ENCODE peak calls at places on chromosomes 1 and 21, in four cellular contexts. One of them, this sample, is unnamed.

GRCh38 chr1:81559662-81560350 is 240.9 kb upstream of the ADGRL2 start:
- ATAC-seq in upper lobe of right lung: no peak
- ATAC-seq in gastrocnemius medialis: no peak
- ATAC-seq in PC-3: peak; percentile 55
- ATAC-seq in this sample: no peak

GRCh38 chr1:18110968-18111367 is 3.4 kb downstream of the IGSF21 start:
- ATAC-seq in PC-3: no peak
- ATAC-seq in gastrocnemius medialis: no peak
- ATAC-seq in upper lobe of right lung: no peak
- ATAC-seq in this sample: no peak

GRCh38 chr1:38046333-38046883 is at the start of gene POU3F1:
- ATAC-seq in upper lobe of right lung: no peak
- ATAC-seq in PC-3: no peak
- ATAC-seq in gastrocnemius medialis: peak; percentile 3
- ATAC-seq in this sample: peak; percentile 11

GRCh38 chr1:1431845-1432565 is 3.5 kb upstream of the VWA1 start:
- ATAC-seq in upper lobe of right lung: peak; percentile 52
- ATAC-seq in PC-3: peak; percentile 4
- ATAC-seq in gastrocnemius medialis: no peak
- ATAC-seq in this sample: no peak

GRCh38 chr1:228205526-228206436 is 2.1 kb upstream of the OBSCN start:
- ATAC-seq in gastrocnemius medialis: no peak
- ATAC-seq in upper lobe of right lung: no peak
- ATAC-seq in PC-3: no peak
- ATAC-seq in this sample: no peak

GRCh38 chr1:10635992-10636391 is 160.5 kb downstream of the CASZ1 start:
- ATAC-seq in gastrocnemius medialis: peak; percentile 38
- ATAC-seq in upper lobe of right lung: peak; percentile 33
- ATAC-seq in PC-3: peak; percentile 25
- ATAC-seq in this sample: no peak

GRCh38 chr1:86798608-86799291 is 94.4 kb downstream of the SH3GLB1 start:
- ATAC-seq in upper lobe of right lung: no peak
- ATAC-seq in PC-3: no peak
- ATAC-seq in gastrocnemius medialis: no peak
- ATAC-seq in this sample: peak; percentile 85

GRCh38 chr1:234715252-234715945 is 105.4 kb upstream of the IRF2BP2 start:
- ATAC-seq in gastrocnemius medialis: no peak
- ATAC-seq in upper lobe of right lung: no peak
- ATAC-seq in PC-3: no peak
- ATAC-seq in this sample: no peak

GRCh38 chr1:91244737-91245136 is 159.9 kb downstream of the HFM1 start:
- ATAC-seq in PC-3: no peak
- ATAC-seq in upper lobe of right lung: no peak
- ATAC-seq in gastrocnemius medialis: no peak
- ATAC-seq in this sample: no peak

GRCh38 chr1:178973671-178974091 is 52.0 kb upstream of the FAM20B start:
- ATAC-seq in upper lobe of right lung: no peak
- ATAC-seq in gastrocnemius medialis: no peak
- ATAC-seq in PC-3: no peak
- ATAC-seq in this sample: no peak

GRCh38 chr1:46537651-46538050 is 13.8 kb downstream of the KNCN start:
- ATAC-seq in PC-3: no peak
- ATAC-seq in gastrocnemius medialis: no peak
- ATAC-seq in upper lobe of right lung: no peak
- ATAC-seq in this sample: no peak

GRCh38 chr1:14165289-14165867 is 433.1 kb upstream of the KAZN start:
- ATAC-seq in PC-3: no peak
- ATAC-seq in gastrocnemius medialis: peak; percentile 42
- ATAC-seq in upper lobe of right lung: peak; percentile 57
- ATAC-seq in this sample: no peak

GRCh38 chr1:160971618-160972056 is 17.0 kb upstream of the ITLN2 start:
- ATAC-seq in PC-3: no peak
- ATAC-seq in gastrocnemius medialis: no peak
- ATAC-seq in upper lobe of right lung: no peak
- ATAC-seq in this sample: peak; percentile 95

GRCh38 chr1:200880212-200880611 is 7.4 kb downstream of the GPR25 start:
- ATAC-seq in upper lobe of right lung: no peak
- ATAC-seq in PC-3: no peak
- ATAC-seq in gastrocnemius medialis: no peak
- ATAC-seq in this sample: peak; percentile 63

GRCh38 chr1:191618202-191618601 is 540.1 kb upstream of the RGS18 start:
- ATAC-seq in upper lobe of right lung: no peak
- ATAC-seq in PC-3: no peak
- ATAC-seq in gastrocnemius medialis: no peak
- ATAC-seq in this sample: no peak

GRCh38 chr1:198612471-198613265 is 26.2 kb upstream of the PTPRC start:
- ATAC-seq in PC-3: no peak
- ATAC-seq in gastrocnemius medialis: no peak
- ATAC-seq in upper lobe of right lung: peak; percentile 70
- ATAC-seq in this sample: no peak

GRCh38 chr21:33101300-33102005 is 31.5 kb downstream of the OLIG1 start:
- ATAC-seq in PC-3: no peak
- ATAC-seq in gastrocnemius medialis: no peak
- ATAC-seq in upper lobe of right lung: peak; percentile 68
- ATAC-seq in this sample: peak; percentile 83

GRCh38 chr1:46342084-46342656 is 1.6 kb downstream of the NSUN4 start:
- ATAC-seq in upper lobe of right lung: no peak
- ATAC-seq in gastrocnemius medialis: no peak
- ATAC-seq in PC-3: no peak
- ATAC-seq in this sample: no peak

GRCh38 chr1:184379111-184379752 is 7.6 kb upstream of the C1orf21 start:
- ATAC-seq in PC-3: no peak
- ATAC-seq in upper lobe of right lung: peak; percentile 70
- ATAC-seq in gastrocnemius medialis: no peak
- ATAC-seq in this sample: no peak

GRCh38 chr21:43824883-43825609 is 35.7 kb downstream of the RRP1 start:
- ATAC-seq in PC-3: no peak
- ATAC-seq in gastrocnemius medialis: no peak
- ATAC-seq in upper lobe of right lung: no peak
- ATAC-seq in this sample: no peak

GRCh38 chr1:23696335-23696989 is 4.9 kb downstream of the RPL11 start:
- ATAC-seq in gastrocnemius medialis: no peak
- ATAC-seq in PC-3: no peak
- ATAC-seq in upper lobe of right lung: no peak
- ATAC-seq in this sample: no peak

GRCh38 chr21:43578677-43579313 is 80.5 kb downstream of the HSF2BP start:
- ATAC-seq in PC-3: no peak
- ATAC-seq in gastrocnemius medialis: no peak
- ATAC-seq in upper lobe of right lung: peak; percentile 22
- ATAC-seq in this sample: no peak

GRCh38 chr1:184843732-184844495 is 89.3 kb upstream of the EDEM3 start:
- ATAC-seq in upper lobe of right lung: peak; percentile 36
- ATAC-seq in PC-3: no peak
- ATAC-seq in gastrocnemius medialis: no peak
- ATAC-seq in this sample: peak; percentile 89

GRCh38 chr21:15741510-15741909 is 11.7 kb downstream of the USP25 start:
- ATAC-seq in upper lobe of right lung: peak; percentile 40
- ATAC-seq in PC-3: peak; percentile 77
- ATAC-seq in gastrocnemius medialis: no peak
- ATAC-seq in this sample: no peak

GRCh38 chr1:170164103-170164763 is 18.5 kb downstream of the NTMT2 start:
- ATAC-seq in PC-3: no peak
- ATAC-seq in upper lobe of right lung: no peak
- ATAC-seq in gastrocnemius medialis: no peak
- ATAC-seq in this sample: no peak

This sample was measured in stimulated activated memory B cell treated with anti-CD40 and anti-IgM and Interleukin-4, amounts not matched to agents 10 μg/mL and 1 μg/mL and 100 μg/mL, for 72 hours.